ENCODE peak calls at places on chromosomes 5 and 9, in nine cellular contexts. X is vagina, G is tibial artery, Y is left ventricle myocardium inferior, E is pancreas, D is upper lobe of left lung, Q is tibial nerve, U is neuronal stem cell, V is colonic mucosa. R is an unnamed sample.

GRCh38 chr9:122349201-122349600 is 21.6 kb upstream of the PTGS1 start:
- DNase-seq in G (no peak), U (no peak), Y (no peak), V (no peak), E (no peak), X (no peak), Q (no peak), D (no peak), R (peak; percentile 25)

GRCh38 chr5:95283761-95284511 is 958 bp downstream of the MCTP1 start:
- DNase-seq in Y (no peak), G (no peak), Q (no peak), V (peak; percentile 21), D (peak; percentile 56), X (no peak), U (peak; percentile 55), E (peak; percentile 85), R (no peak)

GRCh38 chr9:123399803-123400378 is 43.9 kb downstream of the CRB2 start:
- DNase-seq in E (no peak), Q (no peak), V (peak; percentile 38), Y (no peak), U (no peak), G (no peak), D (no peak), X (no peak), R (no peak)

GRCh38 chr5:7331083-7331482 is 64.9 kb upstream of the ADCY2 start:
- DNase-seq in U (no peak), G (no peak), Q (no peak), E (no peak), V (no peak), D (no peak), Y (no peak), X (no peak), R (no peak)

GRCh38 chr9:125984461-125984860 is 237.3 kb downstream of the PBX3 start:
- DNase-seq in U (no peak), Q (no peak), X (no peak), E (no peak), Y (no peak), G (peak; percentile 14), D (no peak), V (no peak), R (peak; percentile 24)

GRCh38 chr9:81266086-81266485 is 423.3 kb downstream of the TLE1 start:
- DNase-seq in E (no peak), V (no peak), U (no peak), Y (no peak), D (no peak), X (no peak), G (no peak), Q (no peak), R (no peak)

GRCh38 chr5:151820903-151821302 is 49.1 kb downstream of the G3BP1 start:
- DNase-seq in D (no peak), Q (no peak), V (peak; percentile 26), X (no peak), G (no peak), U (no peak), E (no peak), Y (no peak), R (no peak)

GRCh38 chr5:141814064-141814982 is 63.9 kb downstream of the PCDH1 start:
- DNase-seq in X (no peak), D (peak; percentile 52), V (peak; percentile 75), Y (peak; percentile 55), G (no peak), Q (no peak), U (peak; percentile 64), E (no peak), R (no peak)

GRCh38 chr5:78587775-78588291 is 60.7 kb downstream of the LHFPL2 start:
- DNase-seq in V (no peak), G (peak; percentile 52), X (no peak), U (no peak), D (peak; percentile 23), E (no peak), Q (no peak), Y (no peak), R (no peak)

GRCh38 chr5:65823174-65823573 is 101.2 kb downstream of the NLN start:
- DNase-seq in Y (no peak), Q (no peak), V (no peak), X (no peak), D (no peak), E (no peak), U (no peak), G (no peak), R (no peak)

GRCh38 chr9:32705059-32705458 is 69.6 kb upstream of the TAF1L start:
- DNase-seq in Y (no peak), G (no peak), D (no peak), E (no peak), X (no peak), Q (no peak), U (no peak), V (no peak), R (no peak)

GRCh38 chr5:142432961-142433360 is 108.1 kb upstream of the SPRY4 start:
- DNase-seq in D (no peak), V (no peak), U (no peak), E (no peak), Y (no peak), Q (no peak), G (no peak), X (no peak), R (no peak)

GRCh38 chr5:63960646-63961045 is 1.6 kb downstream of the HTR1A start:
- DNase-seq in U (no peak), V (no peak), Y (no peak), E (peak; percentile 41), Q (no peak), G (no peak), X (no peak), D (no peak), R (no peak)
- H3K4me3 ChIP-seq in U (no peak overlapping the region), V (no peak overlapping the region), Y (no peak overlapping the region), E (no peak overlapping the region), Q (no peak overlapping the region), G (no peak overlapping the region), X (no peak overlapping the region), D (no peak overlapping the region), R (no peak overlapping the region)

GRCh38 chr9:22079873-22080341 is 70.8 kb upstream of the CDKN2B start:
- DNase-seq in U (no peak), V (no peak), E (no peak), X (peak; percentile 87), G (peak; percentile 65), Y (no peak), D (no peak), Q (peak; percentile 45), R (peak; percentile 44)
- H3K4me1 ChIP-seq in U (no peaks in the 10 kb centered on the region), V (no peaks in the 10 kb centered on the region), E (no peaks in the 10 kb centered on the region), X (peaks cover 26% of the 10 kb centered on the region), G (no peaks in the 10 kb centered on the region), Y (no peaks in the 10 kb centered on the region), D (no peaks in the 10 kb centered on the region), Q (peaks cover 14% of the 10 kb centered on the region), R (peaks cover 2% of the 10 kb centered on the region)

DNA sequence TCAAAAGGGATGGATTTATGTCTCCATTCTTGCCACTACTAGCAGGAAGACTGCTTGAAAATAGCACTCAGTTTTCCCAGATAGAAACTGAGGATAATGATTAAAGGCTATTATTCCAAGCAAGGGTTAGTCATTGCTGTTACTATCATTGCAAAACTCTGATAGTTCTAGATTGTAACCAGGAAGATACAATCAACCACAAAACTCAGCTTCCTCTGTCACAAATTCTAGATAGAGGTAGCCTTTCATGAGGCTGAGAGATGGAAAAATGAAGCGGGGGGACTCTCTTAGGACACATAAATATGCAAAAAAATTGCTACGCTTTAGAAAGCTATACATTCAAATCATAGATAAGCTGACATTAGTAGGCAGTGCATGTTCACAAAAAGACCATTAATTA is 3.1 kb downstream of the ANXA1 start:
- DNase-seq in Q (no peak), E (no peak), V (no peak), Y (no peak), G (no peak), D (no peak), X (no peak), U (no peak), R (no peak)
- H3K4me3 ChIP-seq in Q (peak overlapping the region; percentile 45), E (no peak overlapping the region), V (no peak overlapping the region), Y (peak overlapping the region; percentile 69), G (peak overlapping the region; percentile 58), D (peak overlapping the region; percentile 50), X (peak overlapping the region; percentile 46), U (no peak overlapping the region), R (peak overlapping the region; percentile 48)

GRCh38 chr9:132124800-132125199 is 37.1 kb upstream of the NTNG2 start:
- DNase-seq in E (no peak), G (no peak), Q (no peak), X (no peak), D (no peak), Y (no peak), U (no peak), V (no peak), R (no peak)

GRCh38 chr9:132128191-132128590 is 33.7 kb upstream of the NTNG2 start:
- DNase-seq in D (no peak), G (no peak), Q (no peak), U (no peak), V (no peak), Y (no peak), X (no peak), E (no peak), R (peak; percentile 24)

GRCh38 chr9:132126837-132127236 is 35.0 kb upstream of the NTNG2 start:
- DNase-seq in V (no peak), Y (no peak), D (no peak), U (no peak), E (no peak), X (no peak), Q (no peak), G (no peak), R (no peak)

GRCh38 chr9:132125944-132126720 is 35.7 kb upstream of the NTNG2 start:
- DNase-seq in D (peak; percentile 58), V (no peak), G (no peak), Y (no peak), E (no peak), U (no peak), Q (no peak), X (no peak), R (no peak)

DNA sequence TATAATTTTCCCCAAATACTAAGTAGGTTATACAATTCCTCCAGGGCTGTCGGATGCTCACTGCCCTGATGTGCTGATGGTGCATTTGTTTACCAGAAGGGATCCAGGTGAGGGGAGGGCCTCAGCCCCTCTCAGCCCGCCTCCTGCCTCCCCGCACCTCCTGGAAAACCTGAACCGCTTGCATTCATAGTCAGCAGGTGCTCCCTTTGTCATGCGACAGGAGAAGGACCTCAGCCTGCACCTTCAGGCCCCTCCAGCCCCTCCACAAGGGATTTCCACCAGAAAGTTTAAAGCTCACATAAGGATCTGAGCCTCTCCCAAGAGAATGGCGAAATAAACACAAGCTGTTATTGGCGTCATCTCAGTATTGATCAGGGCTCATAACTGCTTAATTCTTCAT is 36.5 kb upstream of the NTNG2 start:
- DNase-seq in D (no peak), U (no peak), V (no peak), X (no peak), Y (no peak), Q (no peak), G (no peak), E (no peak), R (no peak)
- H3K4me1 ChIP-seq in D (peaks cover 7% of the 10 kb centered on the region), U (peaks cover 3% of the 10 kb centered on the region), V (no peaks in the 10 kb centered on the region), X (no peaks in the 10 kb centered on the region), Y (no peaks in the 10 kb centered on the region), Q (no peaks in the 10 kb centered on the region), G (no peaks in the 10 kb centered on the region), E (no peaks in the 10 kb centered on the region), R (no peaks in the 10 kb centered on the region)

DNA sequence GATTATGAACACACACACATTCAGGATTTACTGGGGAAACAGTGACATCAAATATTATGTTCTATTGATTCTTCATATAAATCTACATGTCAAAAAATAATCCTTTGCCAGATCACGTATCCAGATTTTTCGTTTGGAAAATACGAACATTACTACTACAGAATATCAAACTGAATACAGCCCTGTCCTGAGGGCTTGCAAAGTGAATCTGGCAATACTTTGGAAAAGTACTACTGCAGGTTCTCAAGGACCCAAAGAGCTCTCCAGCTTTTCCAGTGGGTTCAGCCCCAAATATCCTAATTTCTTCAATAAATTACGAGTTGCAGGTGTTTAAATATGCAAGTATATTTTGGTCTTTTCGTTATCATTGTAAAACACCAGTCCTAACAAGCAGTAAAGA is 411 bp upstream of the NDUFS4 start:
- DNase-seq in G (no peak), D (no peak), E (no peak), X (no peak), V (no peak), Q (no peak), Y (no peak), U (no peak), R (no peak)
- H3K4me3 ChIP-seq in G (peak overlapping the region; percentile 65), D (peak overlapping the region; percentile 58), E (peak overlapping the region; percentile 67), X (peak overlapping the region; percentile 71), V (peak overlapping the region; percentile 73), Q (peak overlapping the region; percentile 66), Y (peak overlapping the region; percentile 75), U (no peak overlapping the region), R (peak overlapping the region; percentile 83)